ENCODE peak calls at places on chromosomes 13 and 19, in nine cellular contexts. L is Peyer's patch, H is A549, V is right lobe of liver, O is ovary, X is HCT116, E is esophagus muscularis mucosa, A is body of pancreas, P is heart left ventricle. Z is an unnamed sample.
A peak's percentile ranks its signal among the peaks of the same experiment; 100 is the strongest.

GRCh38 chr13:32165791-32166190 is 134.2 kb downstream of the FRY start:
- DNase-seq in L (no peak), H (no peak), V (no peak), O (no peak), X (no peak), E (no peak), A (no peak), P (peak; percentile 64), Z (no peak)

GRCh38 chr13:91693466-91693865 is 295.0 kb downstream of the GPC5 start:
- DNase-seq in L (no peak), H (no peak), V (no peak), O (no peak), X (no peak), E (no peak), A (no peak), P (no peak), Z (no peak)

GRCh38 chr19:33702606-33703437 is 81.1 kb downstream of the CHST8 start:
- DNase-seq in L (no peak), H (no peak), V (no peak), O (no peak), X (no peak), E (no peak), A (no peak), P (no peak), Z (no peak)

GRCh38 chr19:3606690-3607289 is at the start of gene TBXA2R:
- DNase-seq in L (peak; percentile 78), H (peak; percentile 70), V (peak; percentile 77), O (peak; percentile 91), X (peak; percentile 19), E (no peak), A (peak; percentile 62), P (peak; percentile 75), Z (peak; percentile 47)

GRCh38 chr13:98571955-98572662 is 4.8 kb downstream of the STK24 start:
- DNase-seq in L (peak; percentile 44), H (no peak), V (no peak), O (no peak), X (no peak), E (no peak), A (no peak), P (no peak), Z (peak; percentile 17)

GRCh38 chr13:29255567-29255966 is 339.9 kb downstream of the SLC7A1 start:
- DNase-seq in L (no peak), H (no peak), V (no peak), O (no peak), X (no peak), E (no peak), A (no peak), P (no peak), Z (no peak)

GRCh38 chr13:30308548-30308947 is 1.2 kb upstream of the KATNAL1 start:
- DNase-seq in L (no peak), H (no peak), V (no peak), O (no peak), X (no peak), E (no peak), A (no peak), P (no peak), Z (peak; percentile 86)

GRCh38 chr19:29771708-29772415 is 39.9 kb upstream of the CCNE1 start:
- DNase-seq in L (no peak), H (peak; percentile 97), V (no peak), O (peak; percentile 36), X (peak; percentile 43), E (no peak), A (peak; percentile 70), P (peak; percentile 27), Z (peak; percentile 55)

GRCh38 chr19:38076337-38076736 is 147.7 kb downstream of the DPF1 start:
- DNase-seq in L (no peak), H (no peak), V (no peak), O (no peak), X (no peak), E (no peak), A (no peak), P (no peak), Z (no peak)

GRCh38 chr19:38081547-38082255 is 142.3 kb downstream of the DPF1 start:
- DNase-seq in L (no peak), H (no peak), V (no peak), O (no peak), X (no peak), E (no peak), A (no peak), P (no peak), Z (no peak)

GRCh38 chr19:38082256-38083118 is 141.5 kb downstream of the DPF1 start:
- DNase-seq in L (no peak), H (no peak), V (no peak), O (no peak), X (no peak), E (no peak), A (no peak), P (no peak), Z (no peak)

GRCh38 chr19:38078302-38078930 is 145.6 kb downstream of the DPF1 start:
- DNase-seq in L (no peak), H (no peak), V (no peak), O (no peak), X (no peak), E (no peak), A (no peak), P (no peak), Z (no peak)

GRCh38 chr19:38079926-38080380 is 144.1 kb downstream of the DPF1 start:
- DNase-seq in L (no peak), H (peak; percentile 92), V (no peak), O (no peak), X (no peak), E (peak; percentile 77), A (peak; percentile 42), P (no peak), Z (no peak)
- TF ChIP-seq POLR2A in L (no peak), H (no peak), V (no peak), O (no peak), X (no peak), E (no peak), A (no peak), P (no peak), Z (no peak)

GRCh38 chr19:17406039-17406886 is 833 bp upstream of the BST2 start:
- DNase-seq in L (peak; percentile 58), H (no peak), V (no peak), O (no peak), X (no peak), E (no peak), A (no peak), P (no peak), Z (peak; percentile 53)
- TF ChIP-seq POLR2A in L (no peak), H (no peak), V (no peak), O (no peak), X (peak; percentile 92), E (no peak), A (no peak), P (no peak), Z (no peak)

GRCh38 chr19:12954150-12954962 is 2.7 kb downstream of the GADD45GIP1 start:
- DNase-seq in L (no peak), H (no peak), V (no peak), O (no peak), X (no peak), E (no peak), A (no peak), P (no peak), Z (no peak)

GRCh38 chr19:12959482-12959881 is 2.5 kb upstream of the GADD45GIP1 start:
- DNase-seq in L (no peak), H (no peak), V (no peak), O (no peak), X (no peak), E (no peak), A (no peak), P (no peak), Z (no peak)

GRCh38 chr19:12955996-12956395 is 1.0 kb downstream of the GADD45GIP1 start:
- DNase-seq in L (no peak), H (no peak), V (no peak), O (no peak), X (no peak), E (no peak), A (no peak), P (no peak), Z (no peak)

GRCh38 chr19:12953456-12954149 is 3.4 kb downstream of the GADD45GIP1 start:
- DNase-seq in L (no peak), H (no peak), V (no peak), O (no peak), X (no peak), E (no peak), A (no peak), P (no peak), Z (no peak)

DNA sequence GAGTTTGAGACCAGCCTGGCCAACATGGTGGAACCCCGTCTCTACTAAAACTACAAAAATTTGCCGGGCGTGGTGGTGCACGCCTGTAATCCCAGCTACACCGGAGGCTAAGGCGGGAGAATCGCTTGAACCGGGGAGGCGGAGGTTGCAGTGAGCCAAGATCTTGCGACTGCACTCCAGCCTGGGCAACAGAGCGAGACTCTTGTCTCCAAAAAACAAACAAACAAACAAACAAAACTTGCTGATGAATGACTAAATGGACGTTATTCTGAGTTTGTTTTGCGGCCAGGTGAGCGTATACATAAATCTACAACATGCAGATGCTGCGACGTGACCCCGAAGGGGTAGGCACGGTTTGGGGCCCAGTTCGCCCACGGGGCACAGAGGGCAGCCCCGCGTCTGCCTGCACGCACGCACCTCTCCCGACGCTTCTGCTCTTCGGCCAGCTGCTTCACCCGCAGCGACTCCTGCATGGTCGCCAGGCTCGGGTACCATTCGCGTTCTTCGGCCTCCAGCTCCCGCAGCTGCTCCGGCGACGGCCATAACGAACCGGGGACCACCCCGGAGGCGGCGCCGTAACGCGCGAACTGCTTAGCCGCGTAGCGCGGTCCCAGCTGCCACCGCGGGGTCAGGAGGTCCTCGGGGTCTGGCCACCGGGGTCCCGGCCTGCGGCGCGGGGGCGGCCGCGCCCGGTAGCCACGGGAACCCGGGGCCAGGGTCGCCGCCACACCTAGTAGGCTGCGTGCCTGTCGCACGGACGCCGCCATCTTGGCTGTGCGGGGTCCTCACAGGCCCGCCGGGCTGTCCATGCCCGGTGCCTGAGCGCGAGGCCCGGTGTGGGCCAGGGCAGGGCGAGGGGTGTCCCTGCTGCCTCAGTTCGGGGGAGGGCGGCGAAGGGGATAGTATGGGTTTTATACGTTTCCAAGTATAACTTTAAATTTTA is at the start of gene GADD45GIP1:
- DNase-seq in L (peak; percentile 79), H (peak; percentile 61), V (peak; percentile 81), O (peak; percentile 82), X (peak; percentile 67), E (no peak), A (peak; percentile 85), P (peak; percentile 73), Z (peak; percentile 89)
- TF ChIP-seq POLR2A in L (peak; percentile 33), H (peak; percentile 86), V (peak; percentile 73), O (peak; percentile 71), X (peak; percentile 95), E (peak; percentile 69), A (peak; percentile 73), P (peak; percentile 35), Z (peak; percentile 82)

GRCh38 chr19:18290250-18291018 is 9.0 kb upstream of the JUND start:
- DNase-seq in L (peak; percentile 81), H (no peak), V (peak; percentile 48), O (peak; percentile 70), X (no peak), E (no peak), A (no peak), P (no peak), Z (no peak)

GRCh38 chr19:18291019-18291524 is 9.7 kb upstream of the JUND start:
- DNase-seq in L (no peak), H (no peak), V (peak; percentile 63), O (peak; percentile 79), X (no peak), E (no peak), A (no peak), P (no peak), Z (no peak)

GRCh38 chr19:18289471-18290066 is 8.1 kb upstream of the JUND start:
- DNase-seq in L (no peak), H (no peak), V (no peak), O (peak; percentile 31), X (no peak), E (no peak), A (no peak), P (no peak), Z (no peak)

GRCh38 chr19:18286973-18287635 is 5.7 kb upstream of the JUND start:
- DNase-seq in L (no peak), H (no peak), V (no peak), O (peak; percentile 31), X (no peak), E (no peak), A (no peak), P (no peak), Z (no peak)

GRCh38 chr19:18287836-18288772 is 6.7 kb upstream of the JUND start:
- DNase-seq in L (no peak), H (no peak), V (no peak), O (peak; percentile 50), X (no peak), E (no peak), A (no peak), P (no peak), Z (no peak)
- TF ChIP-seq POLR2A in L (no peak), H (no peak), V (no peak), O (no peak), X (no peak), E (no peak), A (no peak), P (no peak), Z (no peak)

Z was measured in erythroblast.